ENCODE peak calls at places on chromosomes 11 and 22, in eight cellular contexts. U is A549, W is right lobe of liver, I is tibial nerve, M is transverse colon, V is breast epithelium, L is uterus, K is body of pancreas. T is an unnamed sample.

GRCh38 chr11:108870373-108871020 is 205.6 kb downstream of the DDX10 start:
- DNase-seq in U (no peak), W (no peak), I (no peak), M (no peak), V (no peak), L (no peak), K (no peak), T (no peak)

GRCh38 chr22:48238966-48239365 is 1476.5 kb downstream of the TBC1D22A start:
- DNase-seq in U (no peak), W (no peak), I (no peak), M (no peak), V (no peak), L (no peak), K (no peak), T (no peak)

GRCh38 chr11:24078056-24078455 is 418.8 kb upstream of the LUZP2 start:
- DNase-seq in U (no peak), W (no peak), I (no peak), M (no peak), V (no peak), L (no peak), K (no peak), T (no peak)

GRCh38 chr11:60925685-60926267 is 1.5 kb downstream of the TMEM132A start:
- DNase-seq in U (peak; percentile 81), W (no peak), I (no peak), M (no peak), V (no peak), L (no peak), K (no peak), T (no peak)

GRCh38 chr11:86374586-86374985 is at the start of gene CCDC81:
- DNase-seq in U (no peak), W (no peak), I (no peak), M (no peak), V (no peak), L (no peak), K (peak; percentile 12), T (no peak)

GRCh38 chr22:26756675-26757293 is 99.4 kb downstream of the MIAT start:
- DNase-seq in U (no peak), W (peak; percentile 51), I (peak; percentile 60), M (peak; percentile 59), V (peak; percentile 21), L (peak; percentile 74), K (peak; percentile 53), T (no peak)

GRCh38 chr22:38570841-38571364 is 920 bp upstream of the DMC1 start:
- DNase-seq in U (peak; percentile 9), W (no peak), I (peak; percentile 42), M (peak; percentile 36), V (peak; percentile 40), L (no peak), K (peak; percentile 49), T (peak; percentile 25)

GRCh38 chr11:72779495-72780128 is 14.2 kb downstream of the STARD10 start:
- DNase-seq in U (no peak), W (peak; percentile 72), I (no peak), M (peak; percentile 7), V (no peak), L (no peak), K (no peak), T (no peak)

GRCh38 chr11:63822438-63822837 is 9.2 kb downstream of the SPINDOC start:
- DNase-seq in U (no peak), W (no peak), I (no peak), M (no peak), V (no peak), L (no peak), K (no peak), T (no peak)

GRCh38 chr11:39990413-39990812 is 1469.0 kb downstream of the LRRC4C start:
- DNase-seq in U (no peak), W (no peak), I (no peak), M (no peak), V (no peak), L (no peak), K (no peak), T (no peak)

GRCh38 chr11:61347916-61348461 is 13.7 kb downstream of the CYB561A3 start:
- DNase-seq in U (no peak), W (peak; percentile 64), I (no peak), M (no peak), V (no peak), L (no peak), K (no peak), T (no peak)

GRCh38 chr11:45211732-45212131 is 65.3 kb downstream of the PRDM11 start:
- DNase-seq in U (no peak), W (no peak), I (no peak), M (no peak), V (no peak), L (no peak), K (no peak), T (no peak)

GRCh38 chr11:9489366-9489765 is 28.6 kb downstream of the ZNF143 start:
- DNase-seq in U (no peak), W (no peak), I (no peak), M (no peak), V (no peak), L (no peak), K (no peak), T (no peak)

GRCh38 chr11:117345039-117345438 is 17.4 kb downstream of the CEP164 start:
- DNase-seq in U (no peak), W (no peak), I (no peak), M (no peak), V (no peak), L (no peak), K (no peak), T (no peak)

GRCh38 chr11:34480339-34480738 is 33.3 kb downstream of the ELF5 start:
- DNase-seq in U (no peak), W (no peak), I (no peak), M (no peak), V (peak; percentile 30), L (no peak), K (no peak), T (peak; percentile 30)

GRCh38 chr11:123083623-123084029 is 21.7 kb upstream of the HSPA8 start:
- DNase-seq in U (peak; percentile 51), W (peak; percentile 81), I (peak; percentile 90), M (peak; percentile 86), V (peak; percentile 85), L (peak; percentile 89), K (peak; percentile 74), T (peak; percentile 75)

GRCh38 chr11:5267033-5267563 is 2.6 kb downstream of the HBE1 start:
- DNase-seq in U (no peak), W (no peak), I (no peak), M (no peak), V (no peak), L (no peak), K (no peak), T (no peak)
- H3K27ac ChIP-seq in U (no peak overlapping the region), W (no peak overlapping the region), I (no peak overlapping the region), M (no peak overlapping the region), V (no peak overlapping the region), L (no peak overlapping the region), K (no peak overlapping the region), T (no peak overlapping the region)

GRCh38 chr22:20499769-20500168 is 4.2 kb upstream of the KLHL22 start:
- DNase-seq in U (no peak), W (no peak), I (no peak), M (peak; percentile 20), V (no peak), L (no peak), K (no peak), T (no peak)

GRCh38 chr22:20497426-20497825 is 1.8 kb upstream of the KLHL22 start:
- DNase-seq in U (no peak), W (no peak), I (no peak), M (no peak), V (no peak), L (no peak), K (no peak), T (no peak)

GRCh38 chr22:20494978-20495860 is at the start of gene KLHL22:
- DNase-seq in U (no peak), W (no peak), I (peak; percentile 24), M (peak; percentile 44), V (no peak), L (no peak), K (peak; percentile 52), T (no peak)

GRCh38 chr22:20498913-20499312 is 3.3 kb upstream of the KLHL22 start:
- DNase-seq in U (no peak), W (no peak), I (no peak), M (no peak), V (no peak), L (no peak), K (no peak), T (no peak)

DNA sequence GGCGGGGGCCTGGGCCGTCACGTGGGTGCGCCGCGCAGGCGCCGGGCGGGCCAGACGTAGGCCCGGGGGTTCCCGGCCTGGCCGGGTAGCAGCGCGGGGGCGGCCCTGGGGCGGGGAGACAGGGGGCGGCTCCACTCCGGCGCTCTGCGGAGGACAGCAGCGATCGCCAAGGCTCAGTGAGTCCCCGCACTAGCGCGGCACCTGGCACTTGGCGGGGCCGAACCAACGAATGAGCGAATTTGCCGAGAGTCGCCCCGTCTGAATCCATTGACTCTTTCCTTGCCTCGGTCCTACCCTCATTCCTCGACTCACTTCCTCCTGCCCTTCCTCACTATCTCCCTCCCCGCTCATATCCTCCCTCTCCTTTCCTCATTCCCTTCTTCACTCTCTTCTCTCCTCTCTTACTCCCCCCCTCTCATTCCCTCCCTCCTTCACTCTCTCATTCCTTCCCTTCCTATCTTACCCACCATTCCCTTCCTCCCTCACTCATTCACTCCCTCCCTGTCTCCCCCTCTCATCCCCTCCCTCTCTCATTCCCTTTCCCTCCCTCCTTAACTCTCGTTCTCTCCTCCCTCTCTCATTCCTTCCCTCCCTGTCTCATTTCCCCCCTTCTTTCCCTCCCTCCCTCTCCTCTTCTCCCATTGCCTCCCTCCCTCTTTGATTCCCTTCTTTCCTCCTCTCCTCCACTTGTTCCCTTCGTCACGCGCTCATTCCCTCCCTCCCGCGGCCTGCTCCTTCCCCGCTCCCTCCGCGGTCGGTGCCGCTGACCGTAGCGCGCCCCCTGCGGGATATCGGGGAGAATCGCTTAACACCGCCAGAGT is 476 bp upstream of the KLHL22 start:
- DNase-seq in U (peak; percentile 76), W (peak; percentile 95), I (peak; percentile 82), M (peak; percentile 94), V (peak; percentile 88), L (peak; percentile 92), K (peak; percentile 94), T (peak; percentile 91)
- TF ChIP-seq POLR2A in U (peak; percentile 52), W (peak; percentile 77), I (peak; percentile 66), M (peak; percentile 87), V (peak; percentile 31), L (peak; percentile 59), K (peak; percentile 92), T (peak; percentile 90)

GRCh38 chr22:16915711-16916110 is 90.5 kb upstream of the XKR3 start:
- DNase-seq in U (no peak), W (no peak), I (no peak), M (no peak), V (no peak), L (no peak), K (no peak), T (no peak)
- H3K4me1 ChIP-seq in U (no peaks in the 10 kb centered on the region), W (no peaks in the 10 kb centered on the region), I (no peaks in the 10 kb centered on the region), M (no peaks in the 10 kb centered on the region), V (no peaks in the 10 kb centered on the region), L (no peaks in the 10 kb centered on the region), K (no peaks in the 10 kb centered on the region), T (no peaks in the 10 kb centered on the region)

DNA sequence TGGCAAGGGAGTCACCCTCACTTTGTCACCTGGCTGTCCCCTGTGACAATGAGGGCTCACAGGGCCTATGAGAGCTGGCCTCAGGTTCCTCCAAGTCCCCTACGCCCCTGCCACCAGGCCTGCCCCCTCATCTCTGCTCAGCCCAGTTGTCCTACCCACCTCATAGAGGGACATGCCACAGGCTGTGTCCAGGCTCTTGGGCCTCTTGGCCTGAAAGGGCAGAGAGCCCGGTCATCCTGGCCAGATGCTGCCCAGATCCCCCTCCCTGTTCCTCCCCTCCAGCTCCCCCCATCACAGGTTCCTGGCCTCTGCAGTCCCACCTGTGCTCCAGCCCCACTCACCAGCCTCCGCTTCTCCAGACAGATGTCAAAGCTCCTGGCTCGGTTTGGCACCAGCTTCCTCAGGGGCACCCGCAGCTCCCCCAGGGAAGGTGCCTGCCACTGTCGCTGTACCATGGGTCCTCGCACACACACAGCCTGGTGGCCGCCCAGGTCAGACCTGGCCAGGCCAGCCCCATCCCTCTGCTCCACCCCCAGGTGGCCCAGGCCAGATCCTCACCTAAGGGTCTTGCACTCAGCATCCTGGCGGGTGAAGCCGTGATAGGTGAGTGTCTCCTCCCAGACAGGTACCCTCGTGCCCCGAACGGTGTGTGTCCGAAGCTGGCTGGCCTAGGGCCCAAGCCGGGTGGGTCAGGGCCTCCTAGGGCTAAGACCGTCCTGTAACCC is 8.2 kb downstream of the NDUFV1 start:
- DNase-seq in U (no peak), W (no peak), I (no peak), M (no peak), V (no peak), L (no peak), K (no peak), T (no peak)
- H3K27ac ChIP-seq in U (no peak overlapping the region), W (no peak overlapping the region), I (peak overlapping the region; percentile 81), M (peak overlapping the region; percentile 77), V (peak overlapping the region; percentile 79), L (no peak overlapping the region), K (peak overlapping the region; percentile 83), T (no peak overlapping the region)